ENCODE peak calls at places on chromosomes 5 and 9, in four cellular contexts. S is heart left ventricle, Y is HCT116, G is transverse colon. B is an unnamed sample.

GRCh38 chr9:100515578-100516494 is 42.9 kb downstream of the TMEFF1 start:
- DNase-seq in S (no peak), Y (no peak), G (no peak), B (no peak)

GRCh38 chr5:149693482-149693881 is 36.6 kb upstream of the PPARGC1B start:
- DNase-seq in S (no peak), Y (no peak), G (no peak), B (no peak)

GRCh38 chr5:168365581-168366081 is 74.2 kb downstream of the WWC1 start:
- DNase-seq in S (no peak), Y (peak), G (peak), B (no peak)

GRCh38 chr9:126496181-126496576 is 117.5 kb upstream of the LMX1B start:
- DNase-seq in S (no peak), Y (no peak), G (no peak), B (no peak)

GRCh38 chr5:174159327-174160247 is 114.1 kb downstream of the NSG2 start:
- DNase-seq in S (no peak), Y (peak), G (no peak), B (no peak)

GRCh38 chr5:62522811-62523210 is 55.8 kb upstream of the LRRC70 start:
- DNase-seq in S (no peak), Y (no peak), G (no peak), B (no peak)

GRCh38 chr9:35906923-35907699 is 1.1 kb downstream of the HRCT1 start:
- DNase-seq in S (peak), Y (no peak), G (peak), B (peak)

GRCh38 chr5:54243483-54244080 is 66.8 kb downstream of the ARL15 start:
- DNase-seq in S (no peak), Y (peak), G (peak), B (no peak)

GRCh38 chr9:76358628-76359283 is 35.5 kb downstream of the RFK start:
- DNase-seq in S (no peak), Y (no peak), G (no peak), B (no peak)

GRCh38 chr9:131994364-131995110 is 85.1 kb downstream of the MED27 start:
- DNase-seq in S (no peak), Y (no peak), G (no peak), B (no peak)

DNA sequence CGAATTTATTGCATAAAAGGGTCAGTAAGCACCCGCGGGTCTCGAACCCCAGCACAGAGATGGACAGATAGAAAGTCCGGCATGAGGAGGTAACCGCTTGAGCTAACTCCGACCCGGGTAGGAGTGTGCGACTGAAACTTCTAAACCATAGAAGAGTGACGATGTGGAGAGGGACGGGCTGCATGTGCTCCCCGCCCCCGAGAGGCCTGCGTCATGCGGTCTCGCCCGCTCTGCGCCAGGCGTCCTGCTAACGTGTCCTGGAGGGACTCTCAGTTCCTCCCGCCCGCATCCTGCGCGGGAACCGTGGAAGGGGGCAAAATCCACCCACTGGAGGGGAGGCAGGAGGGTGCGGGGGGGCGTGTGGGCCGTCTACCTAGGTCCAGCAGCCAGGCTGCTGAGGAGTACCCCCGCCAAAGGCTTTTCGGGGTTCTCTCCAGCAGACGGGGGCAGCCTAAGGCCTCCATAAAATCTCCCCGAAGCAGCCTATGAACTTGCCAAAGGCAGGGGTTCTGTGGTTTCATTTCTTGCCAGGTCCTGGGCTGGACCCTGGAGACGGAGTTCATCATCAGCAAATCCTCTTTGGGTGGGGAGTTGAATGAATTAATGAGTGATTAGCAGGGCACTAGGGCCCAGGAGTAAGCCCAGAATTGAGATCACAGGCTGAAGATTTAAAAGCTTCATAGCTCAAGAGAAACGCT is 51.8 kb downstream of the TGFBI start:
- DNase-seq in S (peak), Y (peak), G (peak), B (peak)
- TF ChIP-seq POLR2A in S (peak), Y (no peak), G (peak), B (peak)

GRCh38 chr9:128054090-128054489 is 13.0 kb downstream of the NAIF1 start:
- DNase-seq in S (no peak), Y (no peak), G (no peak), B (no peak)
- TF ChIP-seq POLR2A in S (no peak), Y (no peak), G (no peak), B (no peak)

GRCh38 chr5:154445422-154446182 is at the start of gene SAP30L:
- DNase-seq in S (peak), Y (peak), G (peak), B (peak)
- TF ChIP-seq POLR2A in S (peak), Y (peak), G (peak), B (peak)

GRCh38 chr5:34009610-34010009 is 1.8 kb upstream of the AMACR start:
- DNase-seq in S (no peak), Y (no peak), G (no peak), B (no peak)

GRCh38 chr5:34008721-34009120 is 871 bp upstream of the AMACR start:
- DNase-seq in S (no peak), Y (no peak), G (no peak), B (no peak)

GRCh38 chr5:34007116-34007674 is 655 bp downstream of the AMACR start:
- DNase-seq in S (no peak), Y (no peak), G (peak), B (no peak)

GRCh38 chr5:34005211-34005610 is 2.6 kb downstream of the AMACR start:
- DNase-seq in S (no peak), Y (no peak), G (no peak), B (no peak)

GRCh38 chr5:34007675-34008600 is at the start of gene AMACR:
- DNase-seq in S (peak), Y (peak), G (peak), B (peak)
- TF ChIP-seq POLR2A in S (peak), Y (peak), G (peak), B (peak)

DNA sequence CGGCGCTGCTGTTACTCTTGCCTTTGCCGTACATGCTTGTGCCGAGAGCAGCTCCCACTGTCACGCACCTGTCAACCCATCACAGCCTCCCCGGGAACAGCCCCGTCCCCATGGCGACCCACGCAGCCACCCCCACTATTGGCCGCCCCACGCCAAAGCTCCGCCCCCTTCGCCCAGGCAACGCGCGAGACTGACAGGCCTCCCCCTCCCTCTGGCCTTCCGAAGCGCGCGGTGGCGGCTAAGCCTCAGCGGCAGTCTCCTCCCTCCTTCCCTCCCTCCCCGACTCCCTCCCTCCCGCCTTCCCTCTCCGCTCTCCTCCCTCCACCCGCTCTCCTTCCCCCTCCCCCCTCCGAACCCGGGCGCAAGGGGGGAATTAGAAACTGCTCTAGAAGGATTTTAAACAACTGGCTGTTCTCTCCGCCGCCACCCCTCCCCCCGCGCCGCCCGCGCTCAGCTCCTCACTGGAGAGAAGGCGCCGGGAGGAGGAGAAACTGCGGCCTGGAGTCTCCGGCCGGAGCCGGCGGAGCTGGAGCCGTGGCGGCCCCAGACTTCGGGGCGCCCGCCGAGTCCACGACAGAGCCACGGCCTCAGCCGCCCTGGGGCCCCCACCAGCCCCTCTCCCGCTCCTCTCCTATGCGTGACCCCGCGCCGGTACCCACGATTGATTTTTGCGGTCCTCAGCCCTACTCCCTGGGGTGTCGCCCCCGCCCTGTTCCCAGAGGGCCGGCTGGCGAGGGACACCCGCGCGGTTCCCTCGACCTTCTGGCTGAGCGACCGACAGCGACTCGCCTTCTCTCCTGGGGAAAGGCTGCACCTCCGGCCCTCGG is at the start of gene SSBP2:
- DNase-seq in S (peak), Y (peak), G (peak), B (peak)
- TF ChIP-seq POLR2A in S (peak), Y (peak), G (peak), B (peak)

GRCh38 chr5:68288756-68289134 is 73.2 kb downstream of the PIK3R1 start:
- DNase-seq in S (peak), Y (no peak), G (no peak), B (no peak)

GRCh38 chr5:68286612-68286912 is 71.0 kb downstream of the PIK3R1 start:
- DNase-seq in S (no peak), Y (no peak), G (no peak), B (no peak)

GRCh38 chr5:68287631-68287975 is 72.0 kb downstream of the PIK3R1 start:
- DNase-seq in S (no peak), Y (no peak), G (no peak), B (no peak)

GRCh38 chr5:68289576-68289975 is 74.0 kb downstream of the PIK3R1 start:
- DNase-seq in S (no peak), Y (no peak), G (no peak), B (no peak)

DNA sequence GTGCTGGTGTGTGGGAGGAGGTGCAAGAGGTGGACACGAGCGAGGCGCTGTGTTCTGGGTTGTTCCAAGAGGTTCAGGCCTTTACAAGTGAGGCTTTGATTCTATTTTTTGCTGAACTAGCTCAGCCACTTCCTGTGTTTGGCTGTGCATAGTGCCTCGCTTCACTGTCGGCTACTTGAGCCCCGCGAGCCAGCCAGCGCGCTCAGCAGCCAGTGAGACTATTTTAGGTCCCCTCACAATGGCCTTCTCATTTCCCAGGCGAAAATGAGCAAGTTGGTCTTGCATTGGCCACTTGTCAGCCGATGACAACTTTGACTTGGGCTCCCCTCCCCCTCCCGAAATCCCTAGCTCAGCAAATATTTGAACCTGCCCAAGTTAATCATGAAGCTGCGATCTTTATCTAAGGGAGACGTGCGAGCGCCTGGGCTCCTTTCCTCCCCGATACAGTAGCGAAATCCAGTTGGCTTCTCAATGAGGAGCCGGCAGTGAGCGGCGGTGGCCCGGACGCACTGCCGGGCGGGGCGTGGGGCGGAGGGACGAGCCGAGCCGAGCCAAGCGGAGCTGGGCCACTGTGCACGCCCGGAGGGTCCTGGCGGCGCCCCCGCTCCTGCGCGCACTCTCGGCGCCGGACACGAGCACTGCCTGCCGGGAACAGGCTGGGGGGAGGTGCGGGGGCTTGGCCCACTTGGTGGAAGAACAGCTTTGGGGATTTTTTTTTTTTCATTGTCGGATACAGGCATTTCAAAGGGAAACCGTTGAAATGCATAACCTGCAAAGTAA is 72.6 kb downstream of the PIK3R1 start:
- DNase-seq in S (peak), Y (no peak), G (peak), B (peak)
- TF ChIP-seq POLR2A in S (no peak), Y (no peak), G (peak), B (no peak)